ENCODE peak calls at places on chromosomes 13 and 19, in nine cellular contexts. B, P, N, R, Y, Z, H, K and T are unnamed samples.

GRCh38 chr13:103794526-103794925 is 728.3 kb upstream of the SLC10A2 start:
- DNase-seq in B (no peak), P (no peak), N (no peak), R (no peak), Y (no peak), Z (no peak), H (no peak), K (no peak), T (no peak)

GRCh38 chr19:7868671-7869452 is 5.3 kb downstream of the PRR36 start:
- DNase-seq in B (peak; percentile 78), P (peak; percentile 44), N (peak; percentile 66), R (peak; percentile 80), Y (no peak), Z (no peak), H (peak; percentile 90), K (peak; percentile 69), T (no peak)

GRCh38 chr19:6233051-6233826 is 46.5 kb downstream of the MLLT1 start:
- DNase-seq in B (peak; percentile 83), P (peak; percentile 43), N (peak; percentile 58), R (peak; percentile 80), Y (no peak), Z (no peak), H (peak; percentile 87), K (peak; percentile 67), T (no peak)

GRCh38 chr19:45164577-45165335 is 4.0 kb upstream of the NKPD1 start:
- DNase-seq in B (peak; percentile 50), P (peak; percentile 46), N (peak; percentile 76), R (no peak), Y (no peak), Z (no peak), H (no peak), K (no peak), T (no peak)

GRCh38 chr13:87087741-87088140 is 583.4 kb upstream of the SLITRK5 start:
- DNase-seq in B (no peak), P (peak; percentile 75), N (no peak), R (no peak), Y (no peak), Z (no peak), H (no peak), K (no peak), T (no peak)

GRCh38 chr19:3544742-3545668 is 6.0 kb downstream of the TEKTIP1 start:
- DNase-seq in B (peak; percentile 66), P (peak; percentile 26), N (peak; percentile 82), R (peak; percentile 87), Y (peak; percentile 74), Z (no peak), H (peak; percentile 95), K (peak; percentile 69), T (no peak)

GRCh38 chr13:99766641-99767045 is 204.9 kb downstream of the ZIC5 start:
- DNase-seq in B (no peak), P (no peak), N (no peak), R (no peak), Y (no peak), Z (no peak), H (no peak), K (no peak), T (no peak)

GRCh38 chr19:29724102-29724641 is 9.1 kb upstream of the C19orf12 start:
- DNase-seq in B (no peak), P (peak; percentile 5), N (no peak), R (no peak), Y (no peak), Z (no peak), H (no peak), K (no peak), T (no peak)

GRCh38 chr19:48393559-48394330 is at the start of gene GRIN2D:
- DNase-seq in B (no peak), P (peak; percentile 33), N (no peak), R (no peak), Y (no peak), Z (no peak), H (no peak), K (no peak), T (no peak)

GRCh38 chr13:95926231-95926630 is 127.0 kb downstream of the UGGT2 start:
- DNase-seq in B (no peak), P (no peak), N (no peak), R (no peak), Y (no peak), Z (no peak), H (no peak), K (no peak), T (no peak)

DNA sequence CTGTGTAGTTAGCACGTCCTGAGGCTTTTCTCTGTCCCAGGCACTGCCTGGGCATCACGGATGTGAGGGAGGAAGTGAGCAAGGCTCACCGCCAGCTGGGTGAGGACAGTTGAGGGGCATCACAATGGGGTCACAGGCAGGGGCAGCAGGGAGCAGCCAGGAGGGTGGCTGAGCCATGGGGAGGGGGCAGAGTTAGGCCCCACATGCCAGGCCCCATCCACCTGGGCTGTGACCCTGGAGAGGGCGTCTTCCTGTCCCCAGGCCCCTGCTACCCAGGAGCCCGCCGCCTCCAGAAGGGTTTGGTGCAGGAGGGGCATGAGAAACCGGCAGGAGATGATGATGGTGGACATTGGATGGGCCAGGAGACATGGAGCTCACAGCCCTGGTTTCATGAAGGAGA is 56.8 kb upstream of the F7 start:
- DNase-seq in B (peak; percentile 16), P (no peak), N (no peak), R (no peak), Y (peak; percentile 24), Z (no peak), H (peak; percentile 45), K (no peak), T (no peak)
- H3K27me3 ChIP-seq in B (peaks cover 5% of the 10 kb centered on the region), P (peaks cover 83% of the 10 kb centered on the region), N (no peaks in the 10 kb centered on the region), R (peaks cover 11% of the 10 kb centered on the region), Y (no peaks in the 10 kb centered on the region), Z (peaks cover 65% of the 10 kb centered on the region), H (no peaks in the 10 kb centered on the region), K (peaks cover 5% of the 10 kb centered on the region), T (peaks cover 53% of the 10 kb centered on the region)

DNA sequence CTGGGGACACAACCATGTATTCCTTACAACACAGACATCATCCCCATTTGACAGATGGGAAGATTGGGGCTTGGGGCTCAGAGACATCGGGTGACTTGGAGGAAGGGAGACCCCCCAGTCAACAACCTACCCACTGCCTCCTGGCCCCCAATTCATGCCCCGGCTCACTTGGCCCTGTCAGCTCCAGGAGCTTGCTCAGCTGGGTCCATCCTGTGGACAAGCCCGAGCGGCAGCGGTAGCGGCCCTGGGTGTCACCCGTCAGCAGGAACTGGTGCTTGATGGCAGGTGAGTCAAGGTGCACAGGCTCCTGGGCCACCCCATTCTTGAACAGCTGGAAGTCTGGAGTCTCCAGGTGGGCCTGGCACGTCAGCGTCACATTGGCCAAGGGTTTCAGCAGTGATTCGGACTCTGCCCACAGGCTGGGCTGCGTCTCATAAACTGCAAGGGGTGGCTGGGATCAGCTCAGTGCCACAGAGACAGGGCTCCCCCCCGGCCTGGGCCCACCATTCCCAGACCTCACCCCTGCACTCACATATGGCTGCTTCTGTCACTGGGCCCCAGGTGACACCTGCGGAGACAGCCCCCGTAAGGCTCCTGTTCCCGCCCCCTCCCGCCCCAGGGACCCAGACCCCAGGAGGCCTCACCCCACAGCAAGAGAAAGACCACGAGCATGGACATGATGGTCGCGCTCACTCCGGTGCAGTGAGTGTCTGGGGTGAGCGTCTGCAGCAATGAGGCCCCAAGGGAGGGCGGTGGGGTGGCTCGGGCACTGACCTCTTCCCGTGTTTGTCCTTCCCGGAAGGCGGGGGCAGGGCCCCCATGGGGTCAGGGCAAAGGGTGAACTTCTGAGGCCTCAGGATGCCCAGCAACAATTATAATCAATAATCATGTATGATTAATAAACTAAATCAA is at the start of gene A1BG:
- DNase-seq in B (no peak), P (no peak), N (no peak), R (no peak), Y (no peak), Z (no peak), H (peak; percentile 68), K (no peak), T (no peak)
- H3K27me3 ChIP-seq in B (peaks cover 72% of the 10 kb centered on the region), P (peaks cover 9% of the 10 kb centered on the region), N (no peaks in the 10 kb centered on the region), R (peaks cover 4% of the 10 kb centered on the region), Y (no peaks in the 10 kb centered on the region), Z (peaks cover 25% of the 10 kb centered on the region), H (no peaks in the 10 kb centered on the region), K (no peaks in the 10 kb centered on the region), T (peaks cover 27% of the 10 kb centered on the region)

GRCh38 chr19:13505761-13506549 is at the start of gene CACNA1A:
- DNase-seq in B (no peak), P (peak; percentile 19), N (no peak), R (no peak), Y (no peak), Z (no peak), H (no peak), K (no peak), T (no peak)
- H3K27me3 ChIP-seq in B (peaks cover 75% of the 10 kb centered on the region), P (peaks cover 21% of the 10 kb centered on the region), N (peaks cover 26% of the 10 kb centered on the region), R (peaks cover 20% of the 10 kb centered on the region), Y (peaks cover 19% of the 10 kb centered on the region), Z (peaks cover 13% of the 10 kb centered on the region), H (no peaks in the 10 kb centered on the region), K (peaks cover 34% of the 10 kb centered on the region), T (no peaks in the 10 kb centered on the region)

GRCh38 chr19:1237754-1238372 is at the start of gene CBARP:
- DNase-seq in B (peak; percentile 63), P (no peak), N (no peak), R (no peak), Y (no peak), Z (no peak), H (no peak), K (peak; percentile 58), T (no peak)

GRCh38 chr19:1237027-1237659 is 662 bp downstream of the CBARP start:
- DNase-seq in B (peak; percentile 37), P (no peak), N (no peak), R (no peak), Y (no peak), Z (no peak), H (peak; percentile 87), K (peak; percentile 61), T (no peak)

GRCh38 chr19:1239796-1240737 is 1.5 kb upstream of the ATP5F1D start:
- DNase-seq in B (peak; percentile 94), P (peak; percentile 92), N (peak; percentile 75), R (peak; percentile 95), Y (peak; percentile 92), Z (peak; percentile 68), H (peak; percentile 97), K (peak; percentile 93), T (no peak)

GRCh38 chr19:1239420-1239795 is 1.6 kb upstream of the CBARP start:
- DNase-seq in B (peak; percentile 43), P (no peak), N (no peak), R (no peak), Y (no peak), Z (no peak), H (no peak), K (no peak), T (no peak)

DNA sequence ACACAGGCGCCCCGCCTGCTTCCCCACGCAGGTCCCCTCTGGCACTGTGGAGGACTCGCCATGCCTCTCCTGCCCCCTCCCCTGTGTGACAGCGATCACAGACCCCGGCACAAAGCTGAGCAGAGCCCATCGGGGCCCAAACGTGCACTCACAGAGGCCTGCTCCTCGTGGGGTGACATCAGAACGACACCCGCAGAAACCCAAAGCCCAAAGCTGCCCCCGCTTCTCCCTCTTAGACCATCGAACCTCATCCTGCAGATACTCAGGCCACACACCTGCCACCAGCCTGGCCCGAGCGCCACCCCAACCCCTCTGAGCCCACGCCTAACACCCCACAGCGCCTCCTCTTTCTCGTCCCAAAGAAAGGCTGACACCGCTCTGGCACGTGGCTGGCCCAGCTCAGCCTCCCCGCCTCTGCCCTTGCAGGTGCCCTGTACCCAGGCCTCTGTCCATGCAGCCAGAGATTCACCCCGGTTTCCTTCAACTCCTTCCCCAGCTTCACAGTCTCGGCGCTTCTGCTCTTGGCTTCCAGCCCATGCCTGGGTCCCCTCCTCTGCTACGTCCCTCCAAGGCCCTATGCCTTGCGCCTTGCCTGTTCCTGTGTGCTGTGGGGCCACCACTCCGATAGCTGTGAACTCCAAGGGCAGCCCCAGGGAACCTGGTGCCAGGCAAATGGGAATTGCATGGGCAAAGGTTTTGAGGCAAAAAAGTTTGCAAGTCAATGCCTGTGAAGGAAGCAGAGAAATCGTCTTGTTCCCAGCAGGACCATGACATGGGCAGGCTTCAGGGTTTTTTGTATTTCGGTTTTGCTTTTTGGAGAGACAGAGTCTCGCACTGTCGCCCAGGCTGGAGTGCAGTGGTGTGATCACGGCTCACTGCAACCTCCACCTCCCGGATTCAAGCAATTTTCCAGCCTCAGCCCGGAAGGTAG is 833 bp upstream of the CBARP start:
- DNase-seq in B (peak; percentile 42), P (no peak), N (no peak), R (no peak), Y (no peak), Z (no peak), H (no peak), K (peak; percentile 37), T (no peak)
- H3K27me3 ChIP-seq in B (no peaks in the 10 kb centered on the region), P (no peaks in the 10 kb centered on the region), N (no peaks in the 10 kb centered on the region), R (peaks cover 3% of the 10 kb centered on the region), Y (no peaks in the 10 kb centered on the region), Z (no peaks in the 10 kb centered on the region), H (no peaks in the 10 kb centered on the region), K (no peaks in the 10 kb centered on the region), T (peaks cover 14% of the 10 kb centered on the region)